ENCODE peak calls at places on chromosomes 7 and 10, in four cellular contexts. A is cardiac muscle cell; R is stimulated activated CD4-positive, alpha-beta T cell treated with anti-CD3 and anti-CD28 coated beads, Interleukin-12 subunit alpha, Interleukin-12 subunit beta, amount 100 ng/mL, for 48 hours; S is HT1080. M is an unnamed sample.

GRCh38 chr7:47792521-47793121 is 155.6 kb downstream of the PKD1L1 start:
- DNase-seq in A (no peak), R (no peak), S (peak), M (peak)

GRCh38 chr7:140273417-140273816 is 96.6 kb upstream of the KDM7A start:
- DNase-seq in A (no peak), R (no peak), S (no peak), M (no peak)

GRCh38 chr10:110361800-110362456 is 57.2 kb upstream of the SMNDC1 start:
- DNase-seq in A (peak), R (no peak), S (no peak), M (peak)

GRCh38 chr7:30168800-30169584 is 34.2 kb downstream of the MTURN start:
- DNase-seq in A (no peak), R (no peak), S (peak), M (peak)

GRCh38 chr7:80699030-80699638 is 60.7 kb downstream of the CD36 start:
- DNase-seq in A (peak), R (no peak), S (peak), M (peak)

GRCh38 chr10:59674211-59674836 is 35.3 kb downstream of the SLC16A9 start:
- DNase-seq in A (no peak), R (no peak), S (peak), M (peak)

GRCh38 chr10:58919927-58920654 is 256.4 kb upstream of the PHYHIPL start:
- DNase-seq in A (no peak), R (no peak), S (peak), M (peak)

GRCh38 chr10:654647-654996 is 34.8 kb downstream of the DIP2C start:
- DNase-seq in A (no peak), R (no peak), S (no peak), M (no peak)

GRCh38 chr7:32680259-32681173 is 185.2 kb downstream of the AVL9 start:
- DNase-seq in A (no peak), R (no peak), S (peak), M (peak)

GRCh38 chr10:72319416-72320254 is 35.1 kb downstream of the DNAJB12 start:
- DNase-seq in A (peak), R (peak), S (no peak), M (peak)